ENCODE peak calls at places on chromosome 4, in ten cellular contexts. One of them, this sample, is unnamed.

GRCh38 chr4:79855081-79855480 is 217.9 kb downstream of the ANTXR2 start:
- DNase-seq in NCI-H1417: no peak
- DNase-seq in central memory CD4-positive, alpha-beta T cell: no peak
- DNase-seq in epithelial cell of esophagus: no peak
- DNase-seq in esophagus squamous epithelium: no peak
- DNase-seq in D341Med: no peak
- DNase-seq in T follicular helper cell: no peak
- DNase-seq in right lobe of liver: no peak
- DNase-seq in psoas muscle: no peak
- DNase-seq in IMR-90: peak; percentile 8
- DNase-seq in this sample: no peak

GRCh38 chr4:37758226-37758625 is 68.3 kb upstream of the PGM2 start:
- DNase-seq in NCI-H1417: no peak
- DNase-seq in central memory CD4-positive, alpha-beta T cell: no peak
- DNase-seq in epithelial cell of esophagus: peak; percentile 81
- DNase-seq in esophagus squamous epithelium: no peak
- DNase-seq in D341Med: no peak
- DNase-seq in T follicular helper cell: no peak
- DNase-seq in right lobe of liver: no peak
- DNase-seq in psoas muscle: no peak
- DNase-seq in IMR-90: peak; percentile 41
- DNase-seq in this sample: no peak

GRCh38 chr4:143517764-143518163 is 4.3 kb downstream of the SMARCA5 start:
- DNase-seq in NCI-H1417: no peak
- DNase-seq in central memory CD4-positive, alpha-beta T cell: no peak
- DNase-seq in epithelial cell of esophagus: no peak
- DNase-seq in esophagus squamous epithelium: no peak
- DNase-seq in D341Med: no peak
- DNase-seq in T follicular helper cell: no peak
- DNase-seq in right lobe of liver: no peak
- DNase-seq in psoas muscle: no peak
- DNase-seq in IMR-90: no peak
- DNase-seq in this sample: no peak

GRCh38 chr4:7964890-7965662 is 25.4 kb upstream of the AFAP1 start:
- DNase-seq in NCI-H1417: no peak
- DNase-seq in central memory CD4-positive, alpha-beta T cell: peak; percentile 54
- DNase-seq in epithelial cell of esophagus: peak; percentile 93
- DNase-seq in esophagus squamous epithelium: no peak
- DNase-seq in D341Med: no peak
- DNase-seq in T follicular helper cell: peak; percentile 20
- DNase-seq in right lobe of liver: no peak
- DNase-seq in psoas muscle: peak; percentile 76
- DNase-seq in IMR-90: peak; percentile 71
- DNase-seq in this sample: no peak

GRCh38 chr4:169252339-169253086 is 18.2 kb downstream of the SH3RF1 start:
- DNase-seq in NCI-H1417: no peak
- DNase-seq in central memory CD4-positive, alpha-beta T cell: no peak
- DNase-seq in epithelial cell of esophagus: no peak
- DNase-seq in esophagus squamous epithelium: no peak
- DNase-seq in D341Med: no peak
- DNase-seq in T follicular helper cell: no peak
- DNase-seq in right lobe of liver: no peak
- DNase-seq in psoas muscle: no peak
- DNase-seq in IMR-90: peak; percentile 51
- DNase-seq in this sample: no peak

GRCh38 chr4:141425124-141425523 is 204.4 kb downstream of the ZNF330 start:
- DNase-seq in NCI-H1417: no peak
- DNase-seq in central memory CD4-positive, alpha-beta T cell: no peak
- DNase-seq in epithelial cell of esophagus: peak; percentile 53
- DNase-seq in esophagus squamous epithelium: no peak
- DNase-seq in D341Med: no peak
- DNase-seq in T follicular helper cell: no peak
- DNase-seq in right lobe of liver: no peak
- DNase-seq in psoas muscle: no peak
- DNase-seq in IMR-90: peak; percentile 93
- DNase-seq in this sample: no peak

GRCh38 chr4:44701037-44701436 is 22.8 kb downstream of the GUF1 start:
- DNase-seq in NCI-H1417: no peak
- DNase-seq in central memory CD4-positive, alpha-beta T cell: no peak
- DNase-seq in epithelial cell of esophagus: no peak
- DNase-seq in esophagus squamous epithelium: no peak
- DNase-seq in D341Med: no peak
- DNase-seq in T follicular helper cell: no peak
- DNase-seq in right lobe of liver: no peak
- DNase-seq in psoas muscle: no peak
- DNase-seq in IMR-90: no peak
- DNase-seq in this sample: no peak

GRCh38 chr4:20592666-20593065 is 107.6 kb upstream of the PACRGL start:
- DNase-seq in NCI-H1417: peak; percentile 91
- DNase-seq in central memory CD4-positive, alpha-beta T cell: no peak
- DNase-seq in epithelial cell of esophagus: peak; percentile 5
- DNase-seq in esophagus squamous epithelium: no peak
- DNase-seq in D341Med: no peak
- DNase-seq in T follicular helper cell: no peak
- DNase-seq in right lobe of liver: no peak
- DNase-seq in psoas muscle: no peak
- DNase-seq in IMR-90: peak; percentile 65
- DNase-seq in this sample: no peak

GRCh38 chr4:139711461-139711860 is 45.8 kb downstream of the MGST2 start:
- DNase-seq in NCI-H1417: no peak
- DNase-seq in central memory CD4-positive, alpha-beta T cell: no peak
- DNase-seq in epithelial cell of esophagus: no peak
- DNase-seq in esophagus squamous epithelium: no peak
- DNase-seq in D341Med: no peak
- DNase-seq in T follicular helper cell: no peak
- DNase-seq in right lobe of liver: no peak
- DNase-seq in psoas muscle: no peak
- DNase-seq in IMR-90: peak; percentile 54
- DNase-seq in this sample: no peak

GRCh38 chr4:110211007-110211769 is 12.8 kb upstream of the ELOVL6 start:
- DNase-seq in NCI-H1417: peak; percentile 6
- DNase-seq in central memory CD4-positive, alpha-beta T cell: peak; percentile 48
- DNase-seq in epithelial cell of esophagus: peak; percentile 63
- DNase-seq in esophagus squamous epithelium: no peak
- DNase-seq in D341Med: peak; percentile 41
- DNase-seq in T follicular helper cell: no peak
- DNase-seq in right lobe of liver: no peak
- DNase-seq in psoas muscle: no peak
- DNase-seq in IMR-90: peak; percentile 63
- DNase-seq in this sample: no peak

GRCh38 chr4:70158576-70158975 is 4.5 kb downstream of the PRR27 start:
- DNase-seq in NCI-H1417: no peak
- DNase-seq in central memory CD4-positive, alpha-beta T cell: no peak
- DNase-seq in epithelial cell of esophagus: no peak
- DNase-seq in esophagus squamous epithelium: no peak
- DNase-seq in D341Med: peak; percentile 10
- DNase-seq in T follicular helper cell: no peak
- DNase-seq in right lobe of liver: no peak
- DNase-seq in psoas muscle: no peak
- DNase-seq in IMR-90: no peak
- DNase-seq in this sample: no peak

GRCh38 chr4:101813604-101814003 is 23.1 kb downstream of the BANK1 start:
- DNase-seq in NCI-H1417: no peak
- DNase-seq in central memory CD4-positive, alpha-beta T cell: no peak
- DNase-seq in epithelial cell of esophagus: no peak
- DNase-seq in esophagus squamous epithelium: no peak
- DNase-seq in D341Med: no peak
- DNase-seq in T follicular helper cell: no peak
- DNase-seq in right lobe of liver: no peak
- DNase-seq in psoas muscle: no peak
- DNase-seq in IMR-90: no peak
- DNase-seq in this sample: peak; percentile 66

GRCh38 chr4:10587697-10588096 is 96.9 kb downstream of the CLNK start:
- DNase-seq in NCI-H1417: peak; percentile 21
- DNase-seq in central memory CD4-positive, alpha-beta T cell: no peak
- DNase-seq in epithelial cell of esophagus: no peak
- DNase-seq in esophagus squamous epithelium: no peak
- DNase-seq in D341Med: no peak
- DNase-seq in T follicular helper cell: no peak
- DNase-seq in right lobe of liver: no peak
- DNase-seq in psoas muscle: no peak
- DNase-seq in IMR-90: no peak
- DNase-seq in this sample: no peak

This sample was measured in memory B cell.